ENCODE peak calls at places on chromosomes 7 and 10, in seven cellular contexts. O, F, N, Q, V, D and Z are unnamed samples.

GRCh38 chr7:109387530-109387929 is 817.9 kb downstream of the DNAJB9 start:
- DNase-seq in O (no peak), F (no peak), N (no peak), Q (no peak), V (peak; percentile 12), D (no peak), Z (no peak)

GRCh38 chr10:104109908-104110662 is 11.9 kb upstream of the SFR1 start:
- DNase-seq in O (peak; percentile 93), F (no peak), N (peak; percentile 88), Q (peak; percentile 63), V (no peak), D (no peak), Z (no peak)

GRCh38 chr7:105782391-105783063 is 93.9 kb downstream of the ATXN7L1 start:
- DNase-seq in O (peak; percentile 86), F (no peak), N (peak; percentile 71), Q (peak; percentile 63), V (no peak), D (no peak), Z (no peak)

GRCh38 chr7:64887756-64888508 is 15.1 kb upstream of the ZNF273 start:
- DNase-seq in O (no peak), F (peak; percentile 14), N (no peak), Q (no peak), V (no peak), D (no peak), Z (peak; percentile 45)

GRCh38 chr10:22252801-22253577 is 35.2 kb upstream of the EBLN1 start:
- DNase-seq in O (peak; percentile 4), F (no peak), N (no peak), Q (no peak), V (peak; percentile 67), D (no peak), Z (peak; percentile 59)

GRCh38 chr7:6529643-6530042 is 21.6 kb downstream of the GRID2IP start:
- DNase-seq in O (no peak), F (no peak), N (no peak), Q (no peak), V (no peak), D (no peak), Z (no peak)

GRCh38 chr10:79593377-79593776 is 17.4 kb upstream of the SFTPA1 start:
- DNase-seq in O (no peak), F (no peak), N (no peak), Q (no peak), V (no peak), D (no peak), Z (no peak)

GRCh38 chr10:17144757-17145156 is 15.1 kb upstream of the CUBN start:
- DNase-seq in O (peak; percentile 73), F (no peak), N (peak; percentile 8), Q (no peak), V (no peak), D (no peak), Z (no peak)

GRCh38 chr10:52818019-52818418 is 45.4 kb upstream of the MBL2 start:
- DNase-seq in O (peak; percentile 91), F (peak; percentile 25), N (peak; percentile 14), Q (no peak), V (no peak), D (no peak), Z (peak; percentile 33)

GRCh38 chr7:40506158-40506557 is 371.4 kb downstream of the SUGCT start:
- DNase-seq in O (no peak), F (no peak), N (no peak), Q (no peak), V (no peak), D (no peak), Z (no peak)

GRCh38 chr7:102860351-102860811 is 52.4 kb upstream of the LRRC17 start:
- DNase-seq in O (peak; percentile 44), F (no peak), N (peak; percentile 95), Q (peak; percentile 84), V (no peak), D (no peak), Z (no peak)

GRCh38 chr7:39357648-39358047 is 208.6 kb upstream of the YAE1 start:
- DNase-seq in O (no peak), F (no peak), N (no peak), Q (no peak), V (no peak), D (no peak), Z (no peak)

GRCh38 chr10:124598773-124599587 is 137.4 kb downstream of the LHPP start:
- DNase-seq in O (no peak), F (no peak), N (no peak), Q (no peak), V (peak; percentile 23), D (no peak), Z (no peak)

GRCh38 chr7:30625283-30625682 is 30.6 kb downstream of the GARS1 start:
- DNase-seq in O (no peak), F (no peak), N (no peak), Q (no peak), V (no peak), D (no peak), Z (no peak)
- TF ChIP-seq CTCF in O (no peak), F (peak; percentile 20), N (no peak), Q (no peak), V (no peak), D (no peak), Z (no peak)

GRCh38 chr7:135343361-135343760 is 109.7 kb downstream of the STRA8 start:
- DNase-seq in O (no peak), F (no peak), N (no peak), Q (no peak), V (no peak), D (no peak), Z (no peak)

GRCh38 chr7:135342887-135343286 is 109.2 kb downstream of the STRA8 start:
- DNase-seq in O (peak; percentile 35), F (no peak), N (no peak), Q (no peak), V (no peak), D (no peak), Z (no peak)

GRCh38 chr7:135337506-135337905 is 103.9 kb downstream of the STRA8 start:
- DNase-seq in O (no peak), F (no peak), N (no peak), Q (no peak), V (no peak), D (no peak), Z (no peak)

GRCh38 chr7:135338151-135338550 is 104.5 kb downstream of the STRA8 start:
- DNase-seq in O (no peak), F (no peak), N (no peak), Q (no peak), V (no peak), D (no peak), Z (no peak)

GRCh38 chr7:135341049-135341448 is 107.4 kb downstream of the STRA8 start:
- DNase-seq in O (no peak), F (no peak), N (no peak), Q (no peak), V (no peak), D (no peak), Z (no peak)
- TF ChIP-seq CTCF in O (no peak), F (no peak), N (no peak), Q (no peak), V (no peak), D (no peak), Z (no peak)

GRCh38 chr10:129888784-129889616 is 75.1 kb downstream of the EBF3 start:
- DNase-seq in O (no peak), F (no peak), N (peak; percentile 52), Q (no peak), V (no peak), D (no peak), Z (peak; percentile 77)

GRCh38 chr10:129891806-129892205 is 72.3 kb downstream of the EBF3 start:
- DNase-seq in O (no peak), F (no peak), N (no peak), Q (no peak), V (no peak), D (no peak), Z (no peak)

GRCh38 chr10:129890170-129890569 is 73.9 kb downstream of the EBF3 start:
- DNase-seq in O (no peak), F (no peak), N (no peak), Q (no peak), V (no peak), D (no peak), Z (no peak)

GRCh38 chr10:129884390-129884779 is 79.7 kb downstream of the EBF3 start:
- DNase-seq in O (no peak), F (no peak), N (no peak), Q (no peak), V (no peak), D (no peak), Z (no peak)

DNA sequence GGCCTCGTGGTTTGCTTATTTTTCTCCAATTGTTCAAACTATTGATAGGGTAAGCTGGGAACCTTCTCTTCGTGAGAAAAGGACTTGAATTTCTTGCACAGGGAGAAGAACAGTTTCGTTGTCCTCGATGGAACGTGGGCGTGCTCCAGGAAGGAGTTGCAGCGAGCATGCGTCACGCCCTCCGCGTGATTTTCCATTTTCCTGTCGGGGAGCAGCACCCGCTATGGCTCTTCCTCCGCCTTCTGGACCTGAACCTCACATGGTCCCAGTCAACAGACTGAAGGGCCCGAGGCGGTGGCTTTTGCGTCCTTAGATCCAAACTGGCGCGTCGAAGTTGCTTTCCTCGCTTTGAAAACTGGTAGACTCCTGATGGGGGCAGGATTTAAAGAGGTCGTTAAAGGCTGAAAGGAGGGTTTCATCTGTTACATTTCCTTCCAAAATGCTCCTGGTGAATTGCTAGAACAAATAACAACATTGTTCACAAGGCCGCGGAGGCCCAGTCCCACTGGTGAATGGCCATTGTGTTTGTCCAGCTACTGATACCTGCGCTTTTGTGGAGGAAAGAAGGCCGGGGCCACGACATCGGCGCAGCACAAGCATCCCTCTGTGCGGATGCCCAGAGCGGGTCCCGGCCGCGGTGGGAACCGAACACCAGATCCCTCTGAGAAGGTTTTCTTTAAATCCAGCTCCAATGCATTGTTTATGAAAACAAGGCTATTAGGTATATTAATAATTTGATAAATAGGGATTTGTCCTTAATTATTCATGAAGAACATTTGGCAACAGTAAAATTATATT is 75.9 kb downstream of the EBF3 start:
- DNase-seq in O (no peak), F (no peak), N (no peak), Q (no peak), V (no peak), D (no peak), Z (no peak)
- TF ChIP-seq CTCF in O (no peak), F (no peak), N (no peak), Q (no peak), V (no peak), D (no peak), Z (no peak)

GRCh38 chr10:54906940-54907339 is 105.9 kb upstream of the PCDH15 start:
- DNase-seq in O (no peak), F (no peak), N (no peak), Q (no peak), V (no peak), D (no peak), Z (no peak)
- TF ChIP-seq CTCF in O (no peak), F (no peak), N (no peak), Q (no peak), V (no peak), D (no peak), Z (no peak)